ENCODE peak calls at places on chromosomes 4 and X, in ten cellular contexts. Q is A549, I is NB4, X is Peyer's patch, F is heart left ventricle, D is ovary, L is IMR-90, Y is tibial nerve, G is endothelial cell of umbilical vein, B is body of pancreas. A is an unnamed sample.

GRCh38 chrX:140439455-140439854 is 65.4 kb downstream of the SOX3 start:
- DNase-seq in G (no peak), Q (no peak), F (no peak), B (peak; percentile 31), I (no peak), D (no peak), L (no peak), Y (no peak), X (no peak), A (no peak)

GRCh38 chr4:44817905-44818304 is 91.5 kb upstream of the GNPDA2 start:
- DNase-seq in X (no peak), G (no peak), D (no peak), L (no peak), Y (no peak), Q (no peak), B (no peak), I (no peak), F (no peak), A (no peak)

GRCh38 chr4:40283968-40284367 is 51.2 kb upstream of the CHRNA9 start:
- DNase-seq in G (no peak), D (no peak), Q (peak; percentile 70), F (no peak), I (peak; percentile 61), X (peak; percentile 64), L (no peak), Y (no peak), B (no peak), A (no peak)

GRCh38 chr4:71765349-71765748 is 18.5 kb downstream of the GC start:
- DNase-seq in Y (no peak), D (no peak), L (peak; percentile 5), X (no peak), Q (no peak), G (no peak), F (no peak), I (no peak), B (no peak), A (no peak)

GRCh38 chrX:11364835-11365234 is 71.6 kb downstream of the AMELX start:
- DNase-seq in Q (no peak), X (no peak), D (no peak), I (no peak), Y (no peak), B (no peak), G (no peak), L (no peak), F (no peak), A (no peak)

GRCh38 chr4:88866862-88867550 is 169.4 kb upstream of the NAP1L5 start:
- DNase-seq in F (no peak), X (no peak), D (no peak), G (peak; percentile 83), Q (no peak), L (peak; percentile 61), Y (no peak), B (no peak), I (no peak), A (no peak)

GRCh38 chr4:7402526-7402925 is 32.2 kb downstream of the PSAPL1 start:
- DNase-seq in G (no peak), Y (no peak), L (no peak), F (no peak), Q (no peak), B (no peak), I (no peak), D (no peak), X (no peak), A (no peak)

GRCh38 chrX:31136144-31136572 is 64.3 kb upstream of the FTHL17 start:
- DNase-seq in G (no peak), X (no peak), B (no peak), Q (no peak), I (no peak), Y (no peak), F (no peak), L (no peak), D (no peak), A (no peak)

GRCh38 chr4:152246659-152247058 is 289.2 kb downstream of the FBXW7 start:
- DNase-seq in L (no peak), X (no peak), Y (no peak), I (no peak), D (no peak), Q (no peak), G (no peak), F (no peak), B (no peak), A (no peak)

GRCh38 chrX:31036895-31037294 is 34.9 kb downstream of the FTHL17 start:
- DNase-seq in X (no peak), D (no peak), L (peak; percentile 42), B (peak; percentile 72), Q (peak; percentile 31), G (peak; percentile 31), I (peak; percentile 29), F (peak; percentile 19), Y (peak; percentile 24), A (peak; percentile 15)

GRCh38 chrX:68396953-68397352 is 36.3 kb downstream of the OPHN1 start:
- DNase-seq in D (no peak), L (peak; percentile 2), F (no peak), I (no peak), B (no peak), Y (no peak), X (no peak), G (peak; percentile 5), Q (no peak), A (no peak)

GRCh38 chr4:3384771-3385701 is 56.7 kb upstream of the HGFAC start:
- DNase-seq in G (peak; percentile 42), Q (no peak), L (no peak), I (no peak), F (peak; percentile 67), D (no peak), Y (peak; percentile 49), B (peak; percentile 87), X (no peak), A (peak; percentile 94)

GRCh38 chrX:38664285-38664684 is 102.9 kb downstream of the TSPAN7 start:
- DNase-seq in Y (peak; percentile 8), Q (peak; percentile 49), X (no peak), D (no peak), G (peak; percentile 20), L (peak; percentile 43), F (no peak), I (peak; percentile 25), B (peak; percentile 14), A (no peak)

GRCh38 chr4:123014038-123014437 is 91.6 kb upstream of the NUDT6 start:
- DNase-seq in X (no peak), I (no peak), L (no peak), F (no peak), Q (no peak), B (no peak), D (no peak), G (no peak), Y (no peak), A (no peak)

GRCh38 chrX:40278340-40279090 is 180.8 kb upstream of the BCOR start:
- DNase-seq in X (no peak), Y (no peak), B (no peak), F (no peak), I (no peak), Q (peak; percentile 14), D (no peak), L (no peak), G (no peak), A (no peak)

GRCh38 chr4:99893991-99894981 is at the start of gene LAMTOR3:
- DNase-seq in I (peak; percentile 92), X (peak; percentile 89), B (peak; percentile 92), Y (peak; percentile 82), F (peak; percentile 91), Q (peak; percentile 87), G (peak; percentile 83), D (peak; percentile 87), L (peak; percentile 88), A (peak; percentile 91)
- TF ChIP-seq POLR2A in I (peak; percentile 49), X (peak; percentile 64), B (peak; percentile 59), Y (no peak), F (no peak), Q (peak; percentile 12), G (peak; percentile 36), D (peak; percentile 37), L (peak; percentile 69), A (no peak)

GRCh38 chr4:186840771-186841301 is 117.2 kb upstream of the FAT1 start:
- DNase-seq in F (no peak), I (no peak), D (peak; percentile 52), Q (no peak), G (no peak), B (no peak), X (no peak), L (no peak), Y (peak; percentile 34), A (no peak)

GRCh38 chr4:186838295-186838694 is 114.6 kb upstream of the FAT1 start:
- DNase-seq in I (no peak), L (no peak), F (no peak), D (no peak), Y (no peak), G (no peak), X (no peak), Q (no peak), B (no peak), A (no peak)

GRCh38 chr4:186844059-186844681 is 120.5 kb upstream of the FAT1 start:
- DNase-seq in B (peak; percentile 58), L (peak; percentile 70), I (no peak), Y (peak; percentile 27), D (no peak), Q (no peak), X (no peak), F (peak; percentile 14), G (peak; percentile 85), A (no peak)

GRCh38 chr4:186840222-186840701 is 116.6 kb upstream of the FAT1 start:
- DNase-seq in X (no peak), D (peak; percentile 49), I (no peak), L (peak; percentile 62), F (peak; percentile 55), G (no peak), Q (no peak), Y (peak; percentile 82), B (no peak), A (peak; percentile 53)

GRCh38 chr4:186839122-186840037 is 115.7 kb upstream of the FAT1 start:
- DNase-seq in G (peak; percentile 84), B (no peak), X (no peak), L (peak; percentile 92), D (peak; percentile 43), Q (no peak), F (peak; percentile 13), I (peak; percentile 48), Y (peak; percentile 33), A (no peak)
- H3K4me3 ChIP-seq in G (no peak overlapping the region), B (no peak overlapping the region), X (peak overlapping the region; percentile 19), L (peak overlapping the region; percentile 28), D (peak overlapping the region; percentile 21), Q (no peak overlapping the region), F (no peak overlapping the region), I (no peak overlapping the region), Y (peak overlapping the region; percentile 23), A (no peak overlapping the region)

DNA sequence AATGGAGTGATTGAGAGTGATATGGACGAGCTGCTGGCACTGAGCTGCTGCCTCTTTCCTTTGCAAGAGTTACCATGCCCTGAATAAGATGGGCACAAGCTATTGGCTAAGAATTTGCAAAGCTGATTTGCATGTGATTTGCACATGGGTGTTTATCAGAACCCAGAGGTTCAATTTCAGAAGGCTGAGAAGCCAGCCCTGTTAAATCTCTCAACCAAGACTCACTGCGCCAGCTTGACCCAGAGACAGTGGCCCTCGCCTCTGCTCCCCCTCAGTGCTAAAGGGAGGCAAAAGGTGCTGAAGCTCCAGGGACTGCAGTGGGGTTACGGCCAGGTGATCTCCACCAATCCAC is 701 bp downstream of the ARHGAP4 start:
- DNase-seq in Q (no peak), F (no peak), G (no peak), B (no peak), I (no peak), L (no peak), X (peak; percentile 59), Y (no peak), D (no peak), A (no peak)
- TF ChIP-seq POLR2A in Q (no peak), F (no peak), G (no peak), B (no peak), I (no peak), L (no peak), X (no peak), Y (no peak), D (no peak), A (no peak)

GRCh38 chr4:37001688-37002436 is 242.7 kb upstream of the NWD2 start:
- DNase-seq in L (no peak), X (no peak), Q (no peak), F (no peak), I (no peak), Y (no peak), G (no peak), D (no peak), B (no peak), A (no peak)
- H3K4me3 ChIP-seq in L (no peak overlapping the region), X (no peak overlapping the region), Q (no peak overlapping the region), F (no peak overlapping the region), I (no peak overlapping the region), Y (no peak overlapping the region), G (no peak overlapping the region), D (no peak overlapping the region), B (no peak overlapping the region), A (no peak overlapping the region)

A was measured in lower leg skin.